ENCODE peak calls at places on chromosomes 1 and 21, in ten cellular contexts. A is hepatocyte; N is skeletal muscle cell; F is effector CD8-positive, alpha-beta T cell; T is SK-MEL-5; B is activated T-helper 9 cell treated with anti-CD3 and anti-CD28 coated beads, Interleukin-2, amount 50 U/mL, for 16 hours; V is RCC 7860; U is activated T-cell treated with anti-CD3 and anti-CD28 coated beads for 1 hour; K is nucleus accumbens; R is BJ. E is an unnamed sample.

GRCh38 chr1:82152356-82153281 is 351.9 kb downstream of the ADGRL2 start:
- DNase-seq in K (no peak), U (no peak), V (no peak), N (no peak), F (no peak), T (no peak), A (no peak), B (no peak), R (no peak), E (peak)

GRCh38 chr1:170657275-170657853 is 6.6 kb upstream of the PRRX1 start:
- DNase-seq in K (no peak), V (no peak), T (no peak), N (no peak), F (no peak), R (no peak), U (no peak), B (no peak), A (no peak), E (no peak)

GRCh38 chr21:18041012-18041411 is 203.6 kb upstream of the CHODL start:
- DNase-seq in V (peak), K (no peak), B (no peak), N (no peak), R (no peak), F (no peak), A (peak), T (peak), U (no peak), E (peak)

GRCh38 chr1:147541672-147542548 is 609 bp downstream of the BCL9 start:
- DNase-seq in A (peak), U (no peak), B (peak), N (peak), F (no peak), K (peak), R (no peak), V (no peak), T (peak), E (peak)

GRCh38 chr1:1539310-1540014 is 962 bp downstream of the TMEM240 start:
- DNase-seq in R (no peak), K (no peak), U (no peak), B (no peak), N (no peak), T (no peak), A (peak), V (no peak), F (no peak), E (no peak)

GRCh38 chr1:240667351-240667750 is 55.4 kb upstream of the GREM2 start:
- DNase-seq in T (no peak), K (no peak), B (no peak), R (no peak), N (no peak), A (no peak), V (no peak), F (no peak), U (no peak), E (no peak)

GRCh38 chr1:195097316-195097715 is 1510.9 kb downstream of the KCNT2 start:
- DNase-seq in T (no peak), U (no peak), V (peak), B (no peak), A (no peak), R (no peak), F (no peak), N (no peak), K (no peak), E (no peak)

GRCh38 chr1:244815600-244816099 is 19.8 kb upstream of the COX20 start:
- DNase-seq in A (no peak), T (no peak), N (no peak), F (no peak), V (no peak), K (no peak), U (no peak), R (no peak), B (no peak), E (no peak)

GRCh38 chr1:23481904-23482303 is 2.1 kb downstream of the ASAP3 start:
- DNase-seq in A (no peak), F (no peak), B (no peak), N (no peak), U (no peak), K (no peak), T (no peak), V (no peak), R (no peak), E (no peak)

GRCh38 chr1:92324784-92325183 is 25.9 kb downstream of the RPAP2 start:
- DNase-seq in T (no peak), U (no peak), B (no peak), F (no peak), A (no peak), K (no peak), R (no peak), V (no peak), N (no peak), E (no peak)

GRCh38 chr1:176885756-176886155 is 278.8 kb downstream of the ASTN1 start:
- DNase-seq in T (no peak), F (no peak), R (peak), U (no peak), V (no peak), N (no peak), K (no peak), B (no peak), A (no peak), E (no peak)

GRCh38 chr1:9835758-9836631 is 12.2 kb upstream of the CLSTN1 start:
- DNase-seq in A (peak), V (peak), N (no peak), T (no peak), B (no peak), R (no peak), K (no peak), F (no peak), U (no peak), E (peak)

GRCh38 chr21:44532712-44533111 is 7.3 kb downstream of the KRTAP10-1 start:
- DNase-seq in T (no peak), K (no peak), V (no peak), U (no peak), B (no peak), N (no peak), R (no peak), A (no peak), F (no peak), E (no peak)

GRCh38 chr1:151980287-151981177 is 13.1 kb downstream of the S100A10 start:
- DNase-seq in R (peak), K (no peak), N (peak), F (no peak), V (peak), U (no peak), B (no peak), T (no peak), A (peak), E (no peak)

GRCh38 chr1:18529714-18530113 is 49.0 kb downstream of the KLHDC7A start:
- DNase-seq in A (no peak), T (no peak), V (no peak), N (no peak), U (no peak), R (no peak), F (no peak), B (no peak), K (no peak), E (no peak)

GRCh38 chr1:58290685-58291372 is 255.7 kb downstream of the OMA1 start:
- DNase-seq in F (no peak), K (no peak), U (no peak), A (peak), R (no peak), T (peak), N (peak), V (no peak), B (no peak), E (no peak)

GRCh38 chr1:30095051-30095450 is 628.3 kb downstream of the MATN1 start:
- DNase-seq in K (no peak), R (no peak), F (no peak), T (no peak), A (no peak), N (no peak), U (no peak), V (no peak), B (no peak), E (no peak)

GRCh38 chr21:42853621-42854020 is 25.7 kb downstream of the WDR4 start:
- DNase-seq in N (no peak), B (no peak), F (no peak), A (no peak), U (no peak), T (no peak), K (no peak), V (no peak), R (no peak), E (no peak)

GRCh38 chr1:21634481-21635137 is 34.5 kb downstream of the RAP1GAP start:
- DNase-seq in B (no peak), F (no peak), R (no peak), U (no peak), T (no peak), V (peak), K (no peak), N (no peak), A (no peak), E (peak)

GRCh38 chr1:192476802-192477298 is 98.7 kb upstream of the RGS1 start:
- DNase-seq in U (no peak), K (no peak), N (peak), A (no peak), T (no peak), F (no peak), V (peak), R (no peak), B (no peak), E (no peak)

GRCh38 chr1:115463347-115463746 is 125.3 kb upstream of the NGF start:
- DNase-seq in F (no peak), R (no peak), V (peak), K (no peak), A (peak), B (no peak), N (no peak), T (no peak), U (no peak), E (no peak)

GRCh38 chr1:113353581-113353980 is 36.7 kb upstream of the MAGI3 start:
- DNase-seq in R (no peak), K (no peak), N (no peak), A (no peak), F (no peak), U (no peak), B (no peak), T (no peak), V (no peak), E (no peak)

GRCh38 chr1:15424146-15424667 is 14.0 kb upstream of the CTRC start:
- DNase-seq in N (no peak), T (no peak), K (no peak), F (no peak), U (no peak), B (no peak), R (no peak), V (no peak), A (peak), E (peak)

GRCh38 chr21:38660333-38661295 is 145.1 kb upstream of the ETS2 start:
- DNase-seq in A (peak), R (no peak), N (no peak), K (no peak), T (no peak), F (no peak), U (no peak), V (no peak), B (no peak), E (no peak)

GRCh38 chr1:181251713-181252075 is 163.2 kb downstream of the IER5 start:
- DNase-seq in B (no peak), U (no peak), N (no peak), F (no peak), K (no peak), A (no peak), V (no peak), R (no peak), T (no peak), E (no peak)

GRCh38 chr21:36419996-36420395 is 34.8 kb downstream of the CHAF1B start:
- DNase-seq in K (peak), T (peak), F (no peak), R (peak), N (peak), U (peak), A (peak), B (no peak), V (peak), E (peak)